ENCODE peak calls at places on chromosomes 12 and 14, in four cellular contexts. G is K562, I is HepG2, L is GM12878. R is an unnamed sample.

GRCh38 chr14:104095426-104096310 is 10.2 kb downstream of the ASPG start:
- DNase-seq in G (no peak), I (no peak), L (no peak), R (no peak)

GRCh38 chr14:38887696-38888095 is 215.3 kb downstream of the SEC23A start:
- DNase-seq in G (no peak), I (no peak), L (no peak), R (no peak)

GRCh38 chr14:91100086-91100485 is 13.8 kb upstream of the DGLUCY start:
- DNase-seq in G (no peak), I (no peak), L (no peak), R (no peak)

GRCh38 chr12:93766802-93767523 is 89.8 kb downstream of the CRADD start:
- DNase-seq in G (no peak), I (no peak), L (no peak), R (no peak)

GRCh38 chr14:103064978-103065377 is 7.6 kb upstream of the CDC42BPB start:
- DNase-seq in G (no peak), I (no peak), L (no peak), R (no peak)

GRCh38 chr14:42994001-42994736 is 1387.5 kb downstream of the LRFN5 start:
- DNase-seq in G (no peak), I (no peak), L (no peak), R (no peak)

GRCh38 chr12:69059465-69060457 is 126.8 kb upstream of the CPM start:
- DNase-seq in G (no peak), I (no peak), L (no peak), R (no peak)

GRCh38 chr12:75850751-75851462 is 180.7 kb downstream of the PHLDA1 start:
- DNase-seq in G (no peak), I (no peak), L (no peak), R (no peak)

GRCh38 chr12:27549231-27549800 is 25.3 kb downstream of the PPFIBP1 start:
- DNase-seq in G (no peak), I (peak; percentile 52), L (no peak), R (no peak)

GRCh38 chr12:128486951-128487350 is 220.0 kb downstream of the TMEM132C start:
- DNase-seq in G (no peak), I (no peak), L (no peak), R (no peak)

GRCh38 chr12:122793685-122794106 is 19.3 kb downstream of the CCDC62 start:
- DNase-seq in G (peak; percentile 70), I (peak; percentile 34), L (no peak), R (no peak)

GRCh38 chr12:88552672-88553079 is 27.6 kb downstream of the KITLG start:
- DNase-seq in G (no peak), I (peak; percentile 9), L (no peak), R (no peak)

GRCh38 chr12:49979061-49979586 is 6.4 kb downstream of the AQP6 start:
- DNase-seq in G (no peak), I (no peak), L (no peak), R (no peak)

GRCh38 chr14:85533821-85534271 is 3.9 kb downstream of the FLRT2 start:
- DNase-seq in G (no peak), I (no peak), L (no peak), R (peak; percentile 56)

GRCh38 chr12:71795901-71796300 is 41.2 kb downstream of the RAB21 start:
- DNase-seq in G (no peak), I (no peak), L (no peak), R (no peak)

GRCh38 chr12:126966498-126966897 is 1300.5 kb upstream of the TMEM132C start:
- DNase-seq in G (no peak), I (no peak), L (no peak), R (no peak)

GRCh38 chr12:62736596-62736995 is 198.4 kb downstream of the PPM1H start:
- DNase-seq in G (no peak), I (no peak), L (no peak), R (no peak)

GRCh38 chr14:76985021-76985420 is 43.5 kb downstream of the IRF2BPL start:
- DNase-seq in G (no peak), I (peak; percentile 41), L (no peak), R (no peak)

GRCh38 chr14:23301288-23301968 is 1.2 kb downstream of the PPP1R3E start:
- DNase-seq in G (peak; percentile 94), I (peak; percentile 100), L (peak; percentile 91), R (peak; percentile 98)

GRCh38 chr14:23299986-23300686 is 2.5 kb downstream of the PPP1R3E start:
- DNase-seq in G (no peak), I (no peak), L (no peak), R (no peak)

GRCh38 chr14:23299558-23299957 is 3.1 kb downstream of the PPP1R3E start:
- DNase-seq in G (no peak), I (peak; percentile 87), L (no peak), R (no peak)

GRCh38 chr14:23301969-23302289 is 730 bp downstream of the PPP1R3E start:
- DNase-seq in G (no peak), I (no peak), L (no peak), R (no peak)

DNA sequence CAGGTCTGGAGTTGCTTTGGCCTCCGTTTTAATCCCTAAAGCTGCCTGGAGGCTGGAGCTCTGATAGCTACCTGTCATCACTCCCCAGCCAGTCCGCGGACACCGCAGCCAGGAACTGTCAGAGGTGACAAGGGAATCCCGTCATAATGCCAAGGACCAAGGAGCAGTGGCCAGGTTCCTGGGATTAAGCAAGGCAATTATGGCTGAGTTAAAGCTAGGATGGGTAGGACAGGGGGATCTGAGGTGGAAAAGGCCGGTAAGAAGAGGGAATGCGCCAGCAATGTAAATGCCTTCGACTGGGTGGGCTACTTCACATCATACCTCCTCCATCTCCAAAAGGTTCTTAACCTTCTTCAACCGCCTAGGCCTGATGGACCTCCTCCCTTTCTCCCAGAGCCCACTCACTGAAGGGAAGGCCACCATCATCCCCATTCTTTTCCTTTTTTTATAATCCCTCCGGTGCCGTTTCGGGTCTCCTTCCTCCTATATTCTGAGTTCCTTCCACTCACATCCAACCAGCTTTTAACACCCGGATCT is 1.9 kb downstream of the PPP1R3E start:
- DNase-seq in G (no peak), I (peak; percentile 43), L (no peak), R (no peak)
- TF ChIP-seq TCF7 in G (no peak), I (peak; percentile 27), L (no peak), R (no peak)

GRCh38 chr12:117412465-117413190 is 51.2 kb upstream of the NOS1 start:
- DNase-seq in G (no peak), I (no peak), L (no peak), R (no peak)

GRCh38 chr12:117404203-117404853 is 42.9 kb upstream of the NOS1 start:
- DNase-seq in G (no peak), I (no peak), L (no peak), R (no peak)

GRCh38 chr12:117404940-117405339 is 43.5 kb upstream of the NOS1 start:
- DNase-seq in G (no peak), I (no peak), L (no peak), R (no peak)

GRCh38 chr12:117409286-117409685 is 47.9 kb upstream of the NOS1 start:
- DNase-seq in G (no peak), I (no peak), L (no peak), R (no peak)

DNA sequence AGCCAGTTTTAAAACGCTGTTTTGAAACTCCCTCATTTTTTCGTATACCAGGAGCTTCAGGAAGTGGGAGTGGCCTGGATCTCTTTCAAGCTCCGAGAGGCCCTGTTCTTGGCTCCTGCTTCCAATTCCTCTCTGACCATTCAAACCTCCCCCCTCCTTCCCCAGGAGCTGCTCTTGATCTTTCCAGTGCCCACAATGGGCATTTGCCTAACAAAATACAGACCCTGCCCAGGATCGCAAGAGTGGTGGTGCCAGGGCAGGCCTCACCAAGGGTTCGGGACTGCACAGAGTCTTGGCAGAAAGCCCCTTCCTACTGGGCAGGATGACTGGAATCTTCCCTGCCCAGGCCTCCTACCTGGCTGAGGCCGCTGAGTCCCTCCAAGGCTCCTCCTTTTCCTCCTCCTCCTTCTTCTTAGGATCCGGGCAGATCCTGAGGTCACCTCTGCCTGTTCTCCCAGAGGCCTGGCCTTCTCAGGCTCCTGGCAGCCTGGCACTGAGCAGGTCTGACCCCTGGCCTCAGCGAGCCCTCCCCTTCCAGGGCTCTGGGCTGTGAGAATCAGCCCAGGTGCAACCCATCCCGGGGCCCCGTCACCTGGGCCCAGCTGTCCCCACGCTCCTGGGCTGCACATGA is 46.9 kb upstream of the NOS1 start:
- DNase-seq in G (no peak), I (no peak), L (no peak), R (no peak)
- TF ChIP-seq TCF7 in G (no peak), I (no peak), L (no peak), R (no peak)

GRCh38 chr12:29354954-29355353 is 26.0 kb downstream of the ERGIC2 start:
- DNase-seq in G (no peak), I (no peak), L (no peak), R (no peak)

GRCh38 chr12:29346764-29347421 is 34.1 kb downstream of the ERGIC2 start:
- DNase-seq in G (no peak), I (no peak), L (no peak), R (no peak)

GRCh38 chr12:29350080-29350479 is 30.9 kb downstream of the ERGIC2 start:
- DNase-seq in G (no peak), I (peak; percentile 6), L (no peak), R (no peak)
- TF ChIP-seq TCF7 in G (no peak), I (no peak), L (no peak), R (no peak)

DNA sequence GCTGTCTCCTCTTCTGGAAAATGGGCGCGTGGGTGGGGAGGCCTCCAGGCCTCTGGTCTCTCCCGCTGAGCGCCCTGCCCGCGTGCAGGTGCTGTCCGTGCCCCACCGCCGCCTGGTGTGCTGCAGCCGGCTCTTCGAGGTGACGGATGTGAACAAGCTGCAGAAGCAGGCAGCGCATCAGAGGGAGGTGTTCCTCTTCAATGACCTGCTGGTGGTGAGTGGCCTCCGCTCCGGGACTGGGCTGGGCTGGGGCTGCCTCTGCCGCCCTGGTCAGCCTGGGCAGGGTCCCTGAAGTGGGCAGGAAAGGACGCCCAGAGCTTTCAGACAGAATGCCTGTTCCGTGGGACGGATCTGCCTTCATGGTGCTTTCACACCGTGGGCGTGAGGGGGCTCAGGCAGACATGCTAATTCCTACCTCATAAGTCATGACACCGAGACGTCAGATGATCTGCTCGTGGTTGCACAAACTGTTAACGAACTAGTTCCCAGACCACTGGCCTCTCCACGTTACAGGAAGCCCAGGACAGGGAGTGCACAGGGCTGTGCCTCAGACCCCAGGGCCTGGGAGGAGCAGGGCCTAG is 50.5 kb downstream of the SLC6A12 start:
- DNase-seq in G (no peak), I (no peak), L (no peak), R (no peak)
- TF ChIP-seq TCF7 in G (no peak), I (no peak), L (no peak), R (no peak)

GRCh38 chr12:124434951-124435805 is 132.2 kb downstream of the NCOR2 start:
- DNase-seq in G (no peak), I (no peak), L (no peak), R (no peak)
- TF ChIP-seq TCF7 in G (no peak), I (no peak), L (no peak), R (no peak)

GRCh38 chr12:111642681-111643427 is 42.9 kb downstream of the BRAP start:
- DNase-seq in G (peak; percentile 38), I (no peak), L (no peak), R (no peak)

GRCh38 chr12:111640498-111640897 is 41.4 kb upstream of the ATXN2 start:
- DNase-seq in G (no peak), I (no peak), L (no peak), R (no peak)

GRCh38 chr12:111650912-111651311 is 34.8 kb downstream of the BRAP start:
- DNase-seq in G (no peak), I (no peak), L (no peak), R (no peak)

GRCh38 chr12:111643428-111643826 is 42.3 kb downstream of the BRAP start:
- DNase-seq in G (no peak), I (no peak), L (no peak), R (no peak)

GRCh38 chr12:111645433-111645832 is 40.3 kb downstream of the BRAP start:
- DNase-seq in G (no peak), I (no peak), L (no peak), R (no peak)
- TF ChIP-seq TCF7 in G (no peak), I (no peak), L (no peak), R (no peak)

GRCh38 chr14:89507521-89507920 is 90.5 kb upstream of the FOXN3 start:
- DNase-seq in G (no peak), I (peak; percentile 32), L (peak; percentile 52), R (no peak)
- TF ChIP-seq TCF7 in G (no peak), I (no peak), L (no peak), R (no peak)